ENCODE peak calls at places on chromosomes 7 and 10, in six cellular contexts. R is spleen, U is neural progenitor cell, G is HCT116, B is cardiac muscle cell, X is colonic mucosa. P is an unnamed sample.

GRCh38 chr10:91838199-91838598 is 40.0 kb downstream of the TNKS2 start:
- DNase-seq in R (no peak), U (no peak), G (no peak), B (no peak), X (no peak), P (no peak)

GRCh38 chr10:34504534-34504933 is 310.6 kb downstream of the PARD3 start:
- DNase-seq in R (no peak), U (no peak), G (peak), B (peak), X (no peak), P (no peak)

GRCh38 chr7:112594397-112594796 is 113.6 kb downstream of the LSMEM1 start:
- DNase-seq in R (no peak), U (peak), G (no peak), B (peak), X (no peak), P (no peak)

GRCh38 chr7:44240983-44241510 is 40.3 kb downstream of the YKT6 start:
- DNase-seq in R (peak), U (peak), G (peak), B (peak), X (peak), P (peak)

GRCh38 chr10:99926925-99927718 is 82.6 kb downstream of the DNMBP start:
- DNase-seq in R (no peak), U (no peak), G (no peak), B (peak), X (peak), P (no peak)

GRCh38 chr7:40604601-40605438 is 470.0 kb downstream of the SUGCT start:
- DNase-seq in R (peak), U (peak), G (peak), B (peak), X (peak), P (peak)

GRCh38 chr7:80722596-80723141 is 84.2 kb downstream of the CD36 start:
- DNase-seq in R (no peak), U (peak), G (peak), B (peak), X (no peak), P (peak)

GRCh38 chr7:37832194-37832593 is 16.2 kb upstream of the NME8 start:
- DNase-seq in R (peak), U (no peak), G (no peak), B (peak), X (peak), P (peak)

GRCh38 chr10:110495731-110496552 is 1.8 kb upstream of the DUSP5 start:
- DNase-seq in R (peak), U (peak), G (no peak), B (peak), X (no peak), P (peak)

GRCh38 chr7:47361746-47362215 is 220.1 kb downstream of the TNS3 start:
- DNase-seq in R (peak), U (no peak), G (peak), B (peak), X (no peak), P (no peak)

GRCh38 chr7:130941322-130942210 is 207.6 kb upstream of the KLF14 start:
- DNase-seq in R (peak), U (no peak), G (no peak), B (peak), X (peak), P (peak)

GRCh38 chr7:139870406-139870805 is 41.3 kb downstream of the TBXAS1 start:
- DNase-seq in R (no peak), U (no peak), G (no peak), B (peak), X (no peak), P (no peak)

GRCh38 chr10:34580643-34581042 is 234.5 kb downstream of the PARD3 start:
- DNase-seq in R (no peak), U (no peak), G (no peak), B (peak), X (no peak), P (no peak)

GRCh38 chr10:79982861-79983260 is 34.0 kb upstream of the SFTPD start:
- DNase-seq in R (no peak), U (no peak), G (no peak), B (no peak), X (no peak), P (no peak)

GRCh38 chr7:27921081-27921836 is 181.3 kb downstream of the TAX1BP1 start:
- DNase-seq in R (no peak), U (peak), G (peak), B (peak), X (peak), P (no peak)

GRCh38 chr7:121385800-121386179 is 10.3 kb downstream of the FAM3C start:
- DNase-seq in R (no peak), U (no peak), G (no peak), B (peak), X (no peak), P (no peak)

GRCh38 chr10:68096913-68097509 is 12.3 kb upstream of the MYPN start:
- DNase-seq in R (no peak), U (peak), G (peak), B (peak), X (peak), P (no peak)

GRCh38 chr10:8473205-8473604 is 418.7 kb downstream of the GATA3 start:
- DNase-seq in R (no peak), U (no peak), G (no peak), B (peak), X (no peak), P (no peak)
- TF ChIP-seq CTCF in R (no peak), U (no peak), G (no peak), B (peak), X (no peak), P (peak)

GRCh38 chr7:195830-196128 is 3.4 kb downstream of the FAM20C start:
- DNase-seq in R (no peak), U (no peak), G (no peak), B (no peak), X (no peak), P (no peak)
- H3K4me3 ChIP-seq in R (no peak), U (no peak), G (no peak), B (no peak), X (no peak), P (no peak)

GRCh38 chr7:74269757-74270277 is 15.6 kb upstream of the RFC2 start:
- DNase-seq in R (peak), U (peak), G (peak), B (peak), X (peak), P (peak)

GRCh38 chr7:74272305-74273038 is 16.7 kb upstream of the CLIP2 start:
- DNase-seq in R (peak), U (no peak), G (no peak), B (peak), X (peak), P (peak)

GRCh38 chr7:74275401-74275881 is 13.8 kb upstream of the CLIP2 start:
- DNase-seq in R (no peak), U (peak), G (no peak), B (no peak), X (no peak), P (no peak)

GRCh38 chr7:74267756-74268565 is 13.8 kb upstream of the RFC2 start:
- DNase-seq in R (no peak), U (no peak), G (no peak), B (peak), X (no peak), P (no peak)

GRCh38 chr7:74271742-74272141 is 17.5 kb upstream of the CLIP2 start:
- DNase-seq in R (no peak), U (no peak), G (no peak), B (no peak), X (peak), P (no peak)
- H3K27ac ChIP-seq in R (peak), U (no peak), G (no peak), B (no peak), X (peak), P (peak)

DNA sequence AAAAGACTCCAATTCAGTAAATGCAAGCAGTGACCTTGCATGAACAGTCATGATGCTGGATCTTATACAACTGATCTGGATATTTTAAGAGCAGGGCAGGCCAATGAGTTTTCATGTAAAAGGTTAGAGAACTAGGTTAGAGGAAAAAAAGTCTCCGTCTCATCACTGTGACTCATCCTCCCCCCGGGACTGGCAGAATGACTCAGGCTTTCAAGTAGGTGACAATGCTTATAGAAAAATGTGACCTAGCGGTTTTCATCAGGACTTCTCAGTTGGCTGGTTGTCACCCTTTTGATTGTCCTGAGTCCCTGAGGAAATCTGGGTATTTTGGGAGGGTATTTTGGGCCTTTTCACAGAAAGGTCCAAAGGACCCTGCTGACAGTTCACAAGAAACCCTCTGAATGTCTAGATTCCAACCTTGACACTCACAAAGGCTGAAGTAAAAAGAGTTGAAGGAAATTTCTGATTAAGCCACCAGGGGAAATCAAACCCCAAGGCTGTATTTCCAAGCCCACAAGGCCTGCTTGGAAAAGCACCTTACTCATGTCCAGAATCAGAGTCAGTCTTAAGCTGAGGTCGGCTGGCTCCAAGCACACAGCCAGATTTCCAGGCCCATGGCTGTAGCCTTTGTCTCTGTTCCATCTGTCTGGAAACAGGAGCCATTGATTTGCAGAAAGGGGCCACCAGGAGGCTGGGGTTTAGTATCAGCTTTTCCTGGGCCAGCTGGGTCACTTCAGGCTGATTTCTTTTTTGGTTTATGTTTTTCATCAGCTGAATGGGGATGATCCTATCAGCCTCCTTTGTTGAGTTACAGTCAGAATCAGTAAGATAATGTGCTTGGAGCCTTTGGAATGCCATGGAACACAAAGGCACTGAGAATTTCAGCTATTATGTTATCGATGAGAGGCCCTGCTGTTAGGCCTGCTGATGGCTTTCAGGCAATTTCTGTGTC is 226.4 kb upstream of the HABP2 start:
- DNase-seq in R (no peak), U (peak), G (peak), B (peak), X (no peak), P (no peak)
- TF ChIP-seq CTCF in R (no peak), U (peak), G (peak), B (no peak), X (no peak), P (no peak)

GRCh38 chr7:1229956-1230355 is 2.7 kb upstream of the UNCX start:
- DNase-seq in R (no peak), U (peak), G (no peak), B (no peak), X (no peak), P (no peak)
- H3K4me3 ChIP-seq in R (no peak), U (peak), G (no peak), B (no peak), X (no peak), P (no peak)

DNA sequence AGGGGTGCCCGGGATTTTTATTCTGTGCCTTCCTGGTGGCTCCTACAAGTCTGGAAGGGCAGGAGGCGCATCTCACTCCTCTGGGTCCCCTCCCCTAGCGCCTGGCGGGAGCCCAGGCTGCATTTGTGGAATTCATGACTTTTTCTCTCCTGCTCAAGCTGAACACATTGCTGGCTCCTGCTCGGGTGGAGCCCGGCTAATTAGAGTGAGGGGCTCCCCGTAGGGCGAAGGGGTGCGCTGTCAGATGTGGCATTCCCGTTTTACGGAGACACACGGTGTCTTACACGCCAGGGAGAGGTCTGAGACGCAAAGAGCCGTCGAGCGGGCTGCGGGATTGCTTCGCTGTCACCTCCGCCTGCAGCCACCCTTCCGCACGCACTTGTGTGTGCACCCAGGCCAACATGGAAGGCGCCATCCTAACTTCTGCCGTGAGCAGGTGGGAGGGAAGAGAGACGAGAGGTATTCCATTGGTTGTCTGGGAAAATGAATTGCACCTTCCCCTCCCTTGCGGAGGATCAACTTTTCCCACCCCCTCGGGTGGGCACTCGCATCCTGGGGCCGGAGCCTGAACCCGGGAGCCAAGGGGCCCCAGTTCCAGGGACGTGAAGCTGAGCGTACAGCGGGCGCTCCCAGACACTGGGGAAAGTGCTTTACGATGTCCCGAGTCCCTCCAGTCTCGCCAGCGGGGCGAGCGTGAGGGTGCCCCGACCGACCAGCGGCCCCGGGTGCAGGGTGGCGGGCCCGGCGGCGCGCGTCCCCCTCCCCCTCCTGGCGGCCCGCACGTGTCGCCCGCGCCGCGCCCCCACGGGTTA is 1.2 kb upstream of the IKZF1 start:
- DNase-seq in R (peak), U (peak), G (no peak), B (no peak), X (no peak), P (no peak)
- H3K27ac ChIP-seq in R (peak), U (no peak), G (no peak), B (no peak), X (no peak), P (no peak)

P was measured in upper lobe of right lung.